ENCODE peak calls at places on chromosomes 12 and 14, in seven cellular contexts. I, K, E, Q, Z, N and R are unnamed samples.

GRCh38 chr14:55277972-55278740 is 6.9 kb downstream of the FBXO34 start:
- DNase-seq in N (no peak), E (no peak), I (no peak), Q (no peak), K (no peak), Z (no peak), R (no peak)

GRCh38 chr14:99118946-99119345 is 153.1 kb downstream of the BCL11B start:
- DNase-seq in N (no peak), Q (no peak), Z (peak), E (no peak), I (peak), K (no peak), R (no peak)

GRCh38 chr12:104635944-104636343 is 179.2 kb downstream of the CHST11 start:
- DNase-seq in N (no peak), Z (no peak), K (no peak), I (no peak), Q (no peak), E (no peak), R (no peak)

GRCh38 chr12:6062427-6063378 is 61.8 kb downstream of the VWF start:
- DNase-seq in Q (peak), I (peak), N (no peak), K (peak), E (peak), Z (peak), R (peak)

GRCh38 chr14:93734086-93734822 is 54.0 kb downstream of the PRIMA1 start:
- DNase-seq in Z (no peak), E (no peak), Q (no peak), I (peak), K (no peak), N (no peak), R (no peak)

GRCh38 chr14:95289323-95290010 is 30.2 kb downstream of the CLMN start:
- DNase-seq in K (no peak), I (no peak), E (no peak), Q (no peak), N (no peak), Z (no peak), R (no peak)

GRCh38 chr12:12518919-12519318 is 43.7 kb downstream of the DUSP16 start:
- DNase-seq in I (no peak), K (no peak), N (no peak), E (no peak), Q (no peak), Z (no peak), R (no peak)

GRCh38 chr14:23530360-23531055 is 21.1 kb downstream of the ZFHX2 start:
- DNase-seq in Q (no peak), N (no peak), E (no peak), I (no peak), K (no peak), Z (no peak), R (no peak)

GRCh38 chr14:88825503-88825902 is 1.1 kb downstream of the TTC8 start:
- DNase-seq in I (no peak), Z (no peak), Q (no peak), N (no peak), E (no peak), K (no peak), R (no peak)

GRCh38 chr12:13187399-13187798 is 9.1 kb upstream of the EMP1 start:
- DNase-seq in Q (peak), I (no peak), E (no peak), K (peak), Z (no peak), N (no peak), R (no peak)

GRCh38 chr14:23209651-23210423 is 26.4 kb upstream of the SLC7A8 start:
- DNase-seq in E (no peak), K (peak), I (no peak), Q (no peak), Z (no peak), N (no peak), R (no peak)

GRCh38 chr14:105411985-105412767 is 7.5 kb upstream of the MTA1 start:
- DNase-seq in N (no peak), I (no peak), E (no peak), Q (no peak), K (no peak), Z (no peak), R (no peak)

GRCh38 chr12:116698131-116698495 is 39.8 kb downstream of the SPRING1 start:
- DNase-seq in E (no peak), K (no peak), N (no peak), Q (no peak), I (no peak), Z (no peak), R (no peak)

GRCh38 chr14:69093551-69094421 is 59.1 kb downstream of the DCAF5 start:
- DNase-seq in E (no peak), K (peak), I (no peak), Z (peak), N (no peak), Q (peak), R (peak)

GRCh38 chr14:85532981-85533820 is 3.3 kb downstream of the FLRT2 start:
- DNase-seq in I (peak), N (peak), K (peak), E (peak), Q (peak), Z (peak), R (peak)

GRCh38 chr12:65106948-65107347 is 14.2 kb downstream of the WIF1 start:
- DNase-seq in I (no peak), Z (no peak), Q (peak), K (peak), N (no peak), E (no peak), R (no peak)

GRCh38 chr14:52111583-52111982 is 42.7 kb upstream of the NID2 start:
- DNase-seq in Z (no peak), Q (peak), I (no peak), K (peak), E (no peak), N (no peak), R (no peak)

GRCh38 chr12:67909091-67909531 is 80.1 kb upstream of the IFNG-AS1 start:
- DNase-seq in Z (no peak), E (no peak), Q (peak), N (no peak), I (no peak), K (peak), R (no peak)

GRCh38 chr14:61428261-61428660 is 106.9 kb downstream of the PRKCH start:
- DNase-seq in K (no peak), N (no peak), E (no peak), Q (no peak), I (no peak), Z (no peak), R (no peak)
- TF ChIP-seq CTCF in K (no peak), N (no peak), E (no peak), Q (no peak), I (no peak), Z (no peak), R (no peak)

GRCh38 chr12:110858848-110859247 is 12.1 kb downstream of the CCDC63 start:
- DNase-seq in I (no peak), Z (no peak), K (no peak), N (no peak), E (no peak), Q (no peak), R (no peak)
- TF ChIP-seq CTCF in I (no peak), Z (no peak), K (no peak), N (no peak), E (no peak), Q (no peak), R (no peak)

DNA sequence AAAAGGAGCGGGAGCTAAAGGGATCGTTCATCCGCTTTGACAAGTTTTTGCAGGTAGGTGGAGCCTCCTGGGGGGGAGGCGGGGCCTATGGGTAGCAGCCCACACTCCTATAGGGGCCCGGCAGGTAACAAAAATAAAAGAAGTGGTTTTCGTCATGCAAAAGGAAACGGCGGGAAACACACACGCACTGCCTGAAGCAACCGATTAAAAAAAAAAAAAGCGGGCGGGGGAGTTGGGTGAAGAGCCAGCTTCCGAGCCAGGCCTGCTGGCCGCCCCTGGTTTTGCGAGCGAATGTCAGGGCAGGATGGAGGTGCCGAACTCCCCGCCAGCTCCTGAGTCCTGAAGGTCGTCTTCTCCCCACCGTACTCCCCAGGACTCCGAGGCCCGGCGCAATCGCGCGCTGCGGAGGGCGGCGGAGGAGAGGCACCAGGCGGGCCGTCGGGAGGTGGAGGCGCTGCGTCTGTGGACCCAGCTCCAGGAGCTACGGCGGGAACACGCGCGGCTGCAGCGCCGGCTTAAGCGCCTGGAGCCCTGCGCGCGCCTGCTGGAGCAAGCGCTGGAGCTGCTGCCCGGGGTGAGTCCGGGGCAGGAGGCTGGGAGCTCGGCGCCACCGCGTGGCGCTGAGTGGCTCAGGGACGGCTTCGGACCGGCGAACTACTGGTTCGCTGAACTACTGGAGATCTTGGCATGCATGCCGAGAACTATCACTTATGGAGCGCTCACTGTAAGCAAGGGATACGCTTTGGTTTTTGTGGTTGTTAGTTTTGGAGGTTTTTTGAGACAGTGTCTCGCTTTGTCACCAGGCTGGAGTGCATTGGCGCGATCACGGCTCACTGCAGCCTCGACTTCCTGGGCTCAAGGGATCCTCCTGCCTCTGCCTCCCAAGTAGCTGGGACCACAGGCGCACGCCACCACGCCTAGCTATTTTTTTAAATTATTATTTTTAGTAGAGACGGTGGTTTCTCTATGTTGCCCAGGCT is 3.6 kb downstream of the CFAP73 start:
- DNase-seq in Z (peak), I (peak), K (peak), Q (peak), E (peak), N (peak), R (peak)
- TF ChIP-seq CTCF in Z (peak), I (peak), K (peak), Q (peak), E (peak), N (peak), R (peak)

GRCh38 chr12:53478865-53479264 is 20.4 kb downstream of the MAP3K12 start:
- DNase-seq in K (peak), Z (no peak), Q (no peak), I (no peak), N (no peak), E (no peak), R (no peak)

GRCh38 chr12:53474819-53475218 is 22.9 kb downstream of the PCBP2 start:
- DNase-seq in I (no peak), Z (no peak), E (no peak), N (no peak), Q (no peak), K (no peak), R (no peak)

GRCh38 chr12:53479314-53479713 is 19.9 kb downstream of the MAP3K12 start:
- DNase-seq in K (no peak), Q (no peak), N (no peak), I (no peak), Z (no peak), E (no peak), R (no peak)

GRCh38 chr12:53474077-53474476 is 22.2 kb downstream of the PCBP2 start:
- DNase-seq in E (no peak), K (no peak), I (no peak), N (no peak), Z (no peak), Q (no peak), R (no peak)

GRCh38 chr12:53476769-53477209 is 22.5 kb downstream of the MAP3K12 start:
- DNase-seq in N (no peak), E (no peak), K (peak), Z (no peak), Q (no peak), I (no peak), R (no peak)
- TF ChIP-seq CTCF in N (no peak), E (peak), K (peak), Z (no peak), Q (peak), I (peak), R (peak)

DNA sequence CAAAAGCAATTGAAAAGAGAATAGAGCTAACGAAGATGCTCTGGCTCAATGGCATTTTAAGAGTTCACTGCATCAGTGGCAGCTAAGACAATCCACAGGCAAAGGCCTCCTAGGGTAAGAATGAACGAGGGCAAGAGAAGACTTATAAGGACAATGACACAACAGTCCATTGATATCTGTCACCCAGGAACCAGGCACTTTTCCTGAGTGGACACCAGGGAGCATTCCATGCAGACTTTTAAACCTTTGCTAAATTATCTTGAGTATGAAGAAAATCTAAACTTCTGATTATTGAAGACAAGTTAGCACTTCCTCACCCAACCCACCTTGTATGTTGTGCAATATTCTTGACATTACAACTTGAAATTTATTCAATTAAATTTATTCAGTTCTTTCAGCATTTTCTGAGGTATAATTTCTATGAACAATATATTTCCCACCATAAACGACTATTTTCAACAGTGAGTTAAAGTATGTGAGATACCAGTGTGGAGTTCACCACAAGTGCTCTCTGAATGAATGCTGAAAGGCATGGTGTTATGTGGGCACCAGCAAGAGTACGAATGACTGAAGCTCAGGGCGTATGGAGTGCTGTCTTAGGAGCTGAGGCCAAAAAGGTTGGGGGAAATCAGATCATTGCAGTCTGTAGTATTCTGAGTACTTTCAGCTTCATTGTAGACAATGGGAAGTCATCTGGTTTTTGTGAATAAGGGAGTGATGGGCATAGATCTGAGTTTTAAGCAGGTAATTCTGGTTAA is 124.3 kb upstream of the LMNTD1 start:
- DNase-seq in Z (no peak), I (no peak), Q (peak), K (peak), N (peak), E (no peak), R (no peak)
- TF ChIP-seq CTCF in Z (no peak), I (no peak), Q (peak), K (peak), N (no peak), E (peak), R (no peak)

DNA sequence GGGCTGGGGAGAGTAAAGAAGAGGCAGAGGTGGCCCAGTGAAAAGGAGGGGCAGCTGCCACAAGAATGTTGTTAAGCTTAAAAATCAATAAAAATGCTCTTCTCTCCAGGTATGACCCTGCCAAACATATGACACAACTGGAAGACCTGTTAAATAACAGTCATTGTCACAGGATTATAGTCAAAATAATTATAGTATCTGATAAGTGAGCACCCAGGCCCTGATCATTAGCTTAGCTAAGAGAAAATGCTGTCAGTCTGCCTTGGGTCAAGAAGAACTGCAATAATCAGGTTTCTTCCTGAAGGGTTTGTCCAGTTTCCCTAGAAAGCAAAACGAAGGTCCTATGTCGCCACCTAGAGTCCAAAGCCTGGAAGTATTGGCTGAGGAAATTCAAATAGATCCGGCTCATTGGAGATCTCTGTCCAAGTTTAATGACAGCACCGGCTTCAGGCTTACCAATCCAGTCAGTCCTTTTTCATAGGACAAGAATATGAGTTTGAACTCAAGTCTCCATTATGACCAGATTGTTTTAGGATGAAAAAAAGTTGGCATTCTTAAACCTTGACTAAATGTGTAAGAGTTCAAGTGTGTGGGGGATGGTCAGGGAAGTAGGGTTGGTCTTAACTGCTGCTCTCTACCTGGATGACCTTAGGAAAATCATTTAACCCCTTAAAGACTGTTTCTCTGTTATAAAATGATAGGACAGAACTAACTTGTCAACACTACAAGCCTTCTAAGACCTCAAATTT is 22.5 kb upstream of the NKX2-8 start:
- DNase-seq in K (peak), E (peak), N (peak), Q (peak), I (peak), Z (peak), R (peak)
- TF ChIP-seq CTCF in K (peak), E (peak), N (peak), Q (peak), I (peak), Z (peak), R (peak)

GRCh38 chr12:55955800-55956508 is 9.9 kb downstream of the PMEL start:
- DNase-seq in K (peak), Q (peak), I (no peak), Z (peak), E (no peak), N (no peak), R (no peak)
- TF ChIP-seq CTCF in K (peak), Q (peak), I (peak), Z (no peak), E (no peak), N (no peak), R (peak)

GRCh38 chr12:219891-220352 is 6.0 kb upstream of the SLC6A12 start:
- DNase-seq in K (peak), Q (peak), N (peak), Z (peak), I (peak), E (peak), R (peak)
- TF ChIP-seq CTCF in K (peak), Q (peak), N (peak), Z (peak), I (peak), E (peak), R (peak)